ENCODE peak calls at places on chromosomes 7 and 10, in seven cellular contexts. N is HFF-Myc; R is CD8-positive, alpha-beta T cell; X is stimulated activated CD4-positive, alpha-beta T cell treated with anti-CD3 and anti-CD28 coated beads, Interleukin-1b, Interleukin-23, amount 100 ng/mL, for 4 hours; F is SW480; L is neural crest cell; J is left ventricle myocardium inferior. U is an unnamed sample.

GRCh38 chr10:122019414-122019975 is 30.5 kb downstream of the TACC2 start:
- DNase-seq in N (no peak), R (no peak), X (no peak), F (peak; percentile 75), L (no peak), J (no peak), U (no peak)

GRCh38 chr10:47425813-47426419 is 41.8 kb upstream of the ZNF488 start:
- DNase-seq in N (no peak), R (no peak), X (no peak), F (no peak), L (no peak), J (no peak), U (no peak)

GRCh38 chr7:70241776-70242175 is 643.5 kb downstream of the AUTS2 start:
- DNase-seq in N (no peak), R (no peak), X (no peak), F (no peak), L (no peak), J (no peak), U (no peak)

GRCh38 chr7:19327011-19327410 is 181.8 kb upstream of the FERD3L start:
- DNase-seq in N (no peak), R (no peak), X (no peak), F (no peak), L (no peak), J (no peak), U (no peak)

GRCh38 chr10:100186813-100187212 is 984 bp upstream of the ERLIN1 start:
- DNase-seq in N (no peak), R (no peak), X (peak; percentile 10), F (no peak), L (no peak), J (no peak), U (no peak)

GRCh38 chr7:155339474-155339873 is 41.8 kb downstream of the INSIG1 start:
- DNase-seq in N (no peak), R (no peak), X (no peak), F (no peak), L (no peak), J (no peak), U (no peak)

GRCh38 chr7:96414931-96415292 is 93.0 kb upstream of the SLC25A13 start:
- DNase-seq in N (no peak), R (no peak), X (no peak), F (peak; percentile 64), L (peak; percentile 53), J (no peak), U (no peak)

GRCh38 chr10:33365871-33366411 is 31.5 kb upstream of the NRP1 start:
- DNase-seq in N (peak; percentile 61), R (no peak), X (no peak), F (peak; percentile 77), L (no peak), J (no peak), U (no peak)

GRCh38 chr7:91883676-91884362 is 3.3 kb upstream of the MTERF1 start:
- DNase-seq in N (no peak), R (no peak), X (no peak), F (no peak), L (no peak), J (no peak), U (peak; percentile 98)

GRCh38 chr7:5283421-5284303 is 919 bp downstream of the SLC29A4 start:
- DNase-seq in N (no peak), R (no peak), X (no peak), F (peak; percentile 36), L (peak; percentile 28), J (no peak), U (no peak)

GRCh38 chr10:110364531-110364937 is 59.8 kb upstream of the SMNDC1 start:
- DNase-seq in N (no peak), R (no peak), X (peak; percentile 31), F (no peak), L (no peak), J (no peak), U (no peak)

GRCh38 chr7:7696458-7697119 is 21.8 kb downstream of the RPA3 start:
- DNase-seq in N (no peak), R (no peak), X (no peak), F (no peak), L (no peak), J (no peak), U (no peak)

GRCh38 chr10:30103595-30104310 is 44.4 kb upstream of the JCAD start:
- DNase-seq in N (no peak), R (no peak), X (no peak), F (no peak), L (no peak), J (no peak), U (peak; percentile 72)

GRCh38 chr7:103532955-103533354 is 86.9 kb upstream of the SLC26A5 start:
- DNase-seq in N (no peak), R (no peak), X (no peak), F (no peak), L (no peak), J (no peak), U (no peak)

GRCh38 chr10:30057421-30057841 is 2.0 kb downstream of the JCAD start:
- DNase-seq in N (no peak), R (no peak), X (no peak), F (no peak), L (no peak), J (no peak), U (no peak)

GRCh38 chr7:132836746-132837145 is 245.1 kb downstream of the CHCHD3 start:
- DNase-seq in N (peak; percentile 6), R (no peak), X (no peak), F (no peak), L (no peak), J (no peak), U (no peak)

GRCh38 chr7:132189881-132190280 is 386.4 kb downstream of the PLXNA4 start:
- DNase-seq in N (no peak), R (no peak), X (no peak), F (no peak), L (no peak), J (no peak), U (no peak)

GRCh38 chr7:23268746-23269145 is 22.2 kb downstream of the GPNMB start:
- DNase-seq in N (no peak), R (no peak), X (no peak), F (no peak), L (no peak), J (peak; percentile 38), U (no peak)

GRCh38 chr10:110733256-110733952 is 89.3 kb downstream of the RBM20 start:
- DNase-seq in N (no peak), R (no peak), X (no peak), F (no peak), L (no peak), J (no peak), U (no peak)

GRCh38 chr10:116880716-116881440 is 31.6 kb downstream of the ENO4 start:
- DNase-seq in N (peak; percentile 26), R (no peak), X (no peak), F (peak; percentile 56), L (no peak), J (no peak), U (no peak)

GRCh38 chr7:94067047-94067446 is 62.9 kb upstream of the BET1 start:
- DNase-seq in N (no peak), R (no peak), X (no peak), F (no peak), L (no peak), J (no peak), U (no peak)

GRCh38 chr10:99276848-99277486 is 41.3 kb upstream of the HPSE2 start:
- DNase-seq in N (no peak), R (no peak), X (no peak), F (peak; percentile 39), L (no peak), J (no peak), U (no peak)

GRCh38 chr10:13518076-13518692 is 10.6 kb downstream of the BEND7 start:
- DNase-seq in N (no peak), R (no peak), X (no peak), F (no peak), L (no peak), J (no peak), U (no peak)

GRCh38 chr10:75623310-75623940 is 192.0 kb downstream of the LRMDA start:
- DNase-seq in N (no peak), R (no peak), X (no peak), F (no peak), L (no peak), J (no peak), U (no peak)

GRCh38 chr10:62744136-62744535 is 60.4 kb upstream of the ADO start:
- DNase-seq in N (peak; percentile 14), R (no peak), X (no peak), F (no peak), L (no peak), J (no peak), U (no peak)